ENCODE peak calls at places on chromosomes 5 and 9, in four cellular contexts. H, U, V and N are unnamed samples.
A peak's percentile ranks its signal among the peaks of the same experiment; 100 is the strongest.

GRCh38 chr9:36640982-36641381 is 68.3 kb downstream of the MELK start:
- DNase-seq in H (no peak), U (no peak), V (no peak), N (no peak)

GRCh38 chr5:137629646-137630045 is 106.2 kb downstream of the KLHL3 start:
- DNase-seq in H (no peak), U (peak; percentile 41), V (no peak), N (no peak)

GRCh38 chr9:29659014-29659413 is 2085.7 kb upstream of the C9orf72 start:
- DNase-seq in H (no peak), V (no peak), U (no peak), N (no peak)

GRCh38 chr5:108989761-108990392 is 242.2 kb downstream of the FER start:
- DNase-seq in H (no peak), V (no peak), U (no peak), N (no peak)

GRCh38 chr5:40838076-40838475 is 3.1 kb upstream of the RPL37 start:
- DNase-seq in U (no peak), H (no peak), V (no peak), N (no peak)

GRCh38 chr9:123318961-123319421 is 37.0 kb upstream of the CRB2 start:
- DNase-seq in V (no peak), H (no peak), U (no peak), N (no peak)

GRCh38 chr9:33137781-33138264 is 29.3 kb downstream of the B4GALT1 start:
- DNase-seq in H (peak; percentile 13), U (no peak), V (no peak), N (peak; percentile 55)

GRCh38 chr9:108184941-108185340 is 670.8 kb downstream of the ACTL7B start:
- DNase-seq in H (no peak), U (no peak), V (peak; percentile 75), N (no peak)

GRCh38 chr9:35705372-35705771 is 15.6 kb upstream of the TPM2 start:
- DNase-seq in H (no peak), U (no peak), V (no peak), N (no peak)

GRCh38 chr5:145178667-145179523 is 656.2 kb downstream of the PRELID2 start:
- DNase-seq in V (no peak), U (peak; percentile 0), H (no peak), N (no peak)

GRCh38 chr5:40436535-40437237 is 243.0 kb upstream of the PTGER4 start:
- DNase-seq in H (no peak), V (no peak), U (no peak), N (peak; percentile 62)

GRCh38 chr5:9596833-9597232 is 33.3 kb downstream of the TAS2R1 start:
- DNase-seq in U (no peak), H (no peak), V (no peak), N (no peak)

GRCh38 chr5:93055556-93055955 is 525.5 kb downstream of the NR2F1-AS1 start:
- DNase-seq in U (no peak), H (no peak), V (no peak), N (no peak)

GRCh38 chr5:141641634-141642278 is 5.0 kb downstream of the RELL2 start:
- DNase-seq in H (no peak), V (no peak), U (no peak), N (no peak)

GRCh38 chr9:129174724-129175514 is 3.1 kb downstream of the IER5L start:
- DNase-seq in H (peak; percentile 89), U (peak; percentile 57), V (no peak), N (no peak)

GRCh38 chr9:93132287-93132927 is 1.6 kb downstream of the NINJ1 start:
- DNase-seq in H (peak; percentile 77), V (peak; percentile 65), U (no peak), N (no peak)

GRCh38 chr5:107381189-107381856 is 289.4 kb downstream of the EFNA5 start:
- DNase-seq in V (peak; percentile 85), H (no peak), U (peak; percentile 45), N (no peak)

GRCh38 chr9:4738866-4739586 is 2.0 kb downstream of the AK3 start:
- DNase-seq in U (peak; percentile 72), V (no peak), H (no peak), N (no peak)

GRCh38 chr9:90803860-90804593 is 2.4 kb downstream of the SYK start:
- DNase-seq in H (no peak), V (no peak), U (no peak), N (no peak)

GRCh38 chr9:120933310-120934044 is 6.9 kb upstream of the TRAF1 start:
- DNase-seq in U (no peak), H (no peak), V (no peak), N (no peak)

GRCh38 chr5:157109744-157110143 is 900 bp upstream of the HAVCR2 start:
- DNase-seq in V (no peak), U (no peak), H (no peak), N (peak; percentile 3)

GRCh38 chr5:82107277-82107676 is 135.5 kb downstream of the ATG10 start:
- DNase-seq in H (no peak), V (no peak), U (no peak), N (no peak)

GRCh38 chr5:154189256-154189818 is 1.2 kb upstream of the GALNT10 start:
- DNase-seq in H (no peak), U (no peak), V (no peak), N (no peak)

GRCh38 chr5:69341520-69342161 is 9.0 kb upstream of the CCDC125 start:
- DNase-seq in U (no peak), H (no peak), V (no peak), N (no peak)

GRCh38 chr5:81657386-81657785 is 93.5 kb downstream of the SSBP2 start:
- DNase-seq in H (no peak), V (no peak), U (no peak), N (no peak)

GRCh38 chr9:109087795-109088194 is 32.0 kb downstream of the TMEM245 start:
- DNase-seq in V (no peak), H (no peak), U (no peak), N (no peak)

GRCh38 chr5:40495172-40495699 is 184.5 kb upstream of the PTGER4 start:
- DNase-seq in V (no peak), U (no peak), H (no peak), N (no peak)

GRCh38 chr9:134025606-134026541 is 593 bp downstream of the BRD3OS start:
- DNase-seq in H (peak; percentile 38), V (peak; percentile 62), U (peak; percentile 36), N (peak; percentile 51)

GRCh38 chr5:42995152-42995751 is 44.9 kb downstream of the ANXA2R start:
- DNase-seq in V (no peak), U (no peak), H (no peak), N (no peak)

GRCh38 chr5:61256474-61256873 is 75.6 kb upstream of the ZSWIM6 start:
- DNase-seq in U (no peak), V (no peak), H (peak; percentile 36), N (no peak)

GRCh38 chr5:111859533-111860270 is 102.7 kb upstream of the NREP start:
- DNase-seq in H (no peak), U (no peak), V (no peak), N (no peak)

GRCh38 chr5:74766348-74766886 is 500 bp downstream of the GFM2 start:
- DNase-seq in H (no peak), V (no peak), U (peak; percentile 19), N (no peak)

GRCh38 chr9:136012651-136013050 is 51.5 kb upstream of the UBAC1 start:
- DNase-seq in U (no peak), H (no peak), V (peak; percentile 38), N (no peak)

GRCh38 chr9:6711403-6711802 is 46.4 kb upstream of the KDM4C start:
- DNase-seq in H (no peak), U (no peak), V (no peak), N (no peak)

GRCh38 chr5:7904170-7904569 is 35.2 kb downstream of the MTRR start:
- DNase-seq in H (no peak), V (no peak), U (peak; percentile 5), N (no peak)

GRCh38 chr5:5436206-5436765 is 13.8 kb downstream of the ICE1 start:
- DNase-seq in H (no peak), U (no peak), V (no peak), N (no peak)

GRCh38 chr9:81613002-81613750 is 76.2 kb downstream of the TLE1 start:
- DNase-seq in V (no peak), H (peak; percentile 60), U (no peak), N (no peak)

GRCh38 chr9:88732128-88732527 is 197.2 kb downstream of the NXNL2 start:
- DNase-seq in V (no peak), U (no peak), H (peak; percentile 53), N (no peak)

DNA sequence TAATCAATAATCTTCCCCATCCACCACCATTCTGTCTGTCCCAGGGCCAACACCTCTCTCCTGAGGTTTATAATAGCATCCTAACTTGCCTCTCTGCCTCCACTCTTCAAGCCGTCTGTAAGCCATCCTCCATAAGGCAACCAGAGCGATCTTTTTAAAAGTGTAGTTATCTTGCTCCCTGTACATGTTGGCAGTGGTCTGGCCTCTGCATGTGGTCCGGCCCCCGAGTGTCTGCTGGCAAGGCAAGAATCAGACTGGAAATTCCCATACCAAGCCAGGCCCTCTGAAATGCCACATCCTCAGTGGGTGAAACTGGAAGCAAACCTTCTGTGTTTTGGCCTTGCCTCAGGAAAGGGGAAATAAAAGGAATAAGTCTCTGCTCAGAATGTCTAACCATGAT is 17.0 kb downstream of the TTLL11 start:
- DNase-seq in U (no peak), V (no peak), H (no peak), N (no peak)
- H3K4me1 ChIP-seq in U (peaks cover 5% of the 10 kb centered on the region), V (no peaks in the 10 kb centered on the region), H (peaks cover 82% of the 10 kb centered on the region), N (no peaks in the 10 kb centered on the region)

DNA sequence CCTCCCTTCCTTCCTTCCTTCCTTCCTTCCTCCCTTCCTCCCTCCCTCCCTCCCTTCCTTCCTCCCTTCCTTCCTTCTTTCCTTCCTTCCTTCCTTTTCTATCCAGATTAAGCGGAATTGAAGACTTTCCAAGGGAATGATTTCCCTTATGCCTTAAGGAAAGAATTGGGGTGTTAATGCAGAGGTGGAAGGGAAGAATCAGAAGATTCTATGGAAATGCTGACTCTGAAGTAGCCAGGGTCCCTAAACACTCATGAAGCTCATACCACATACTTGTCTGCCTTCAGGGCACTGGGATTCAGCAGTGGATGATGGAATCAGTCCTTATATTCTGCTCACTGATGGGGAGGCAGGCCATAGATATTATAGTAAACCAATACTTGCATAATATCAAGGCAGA is 48.2 kb downstream of the TNC start:
- DNase-seq in H (no peak), V (no peak), U (no peak), N (no peak)
- H3K27ac ChIP-seq in H (peak overlapping the region; percentile 38), V (no peak overlapping the region), U (no peak overlapping the region), N (no peak overlapping the region)

GRCh38 chr5:166561759-166562158 is 1729.7 kb upstream of the WWC1 start:
- DNase-seq in V (no peak), H (no peak), U (no peak), N (no peak)
- H3K4me1 ChIP-seq in V (peaks cover 8% of the 10 kb centered on the region), H (no peaks in the 10 kb centered on the region), U (no peaks in the 10 kb centered on the region), N (no peaks in the 10 kb centered on the region)

DNA sequence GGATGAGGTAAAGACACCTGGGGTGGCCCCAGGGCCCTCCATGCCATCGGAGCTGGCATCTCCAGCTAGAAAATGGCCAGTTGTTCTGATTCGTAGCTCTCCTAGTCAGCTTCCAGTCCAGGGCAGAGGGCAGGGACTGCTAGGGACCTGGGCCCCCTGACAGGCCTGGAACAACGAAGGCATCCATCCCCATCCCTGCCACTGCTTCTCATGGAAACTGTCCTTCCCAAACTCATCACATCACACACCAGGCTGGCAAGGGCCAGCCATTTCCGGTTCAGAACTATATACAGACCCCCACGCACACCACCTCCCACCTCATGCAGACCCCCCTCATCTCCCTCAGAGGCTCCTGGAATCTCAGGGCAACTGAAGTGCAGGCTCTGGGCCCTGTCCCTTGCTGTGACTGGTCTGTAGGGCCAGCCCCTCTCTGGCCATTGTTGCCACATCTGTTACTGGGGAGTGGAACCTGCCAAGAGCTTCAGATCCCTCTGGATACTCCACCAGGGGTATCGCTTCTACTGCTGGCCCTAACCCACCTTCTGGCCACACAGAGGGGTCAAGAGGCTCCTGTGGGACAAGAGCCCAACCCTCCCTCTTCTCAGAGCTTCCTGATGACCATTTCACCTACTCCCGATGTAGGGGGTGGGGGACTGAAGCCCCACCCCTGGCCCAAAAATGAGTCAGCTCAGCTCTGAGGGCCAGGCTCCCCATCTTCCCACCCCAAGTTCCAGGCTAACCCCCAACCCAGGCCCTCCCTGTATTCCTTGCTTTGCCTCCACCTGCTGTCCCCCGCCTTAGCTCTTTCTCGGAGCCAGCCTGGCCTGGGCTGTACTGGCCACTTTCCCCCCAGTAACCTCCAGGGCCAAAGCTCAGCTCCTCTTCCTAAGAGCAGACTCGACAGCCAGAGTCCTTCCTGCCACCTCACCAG is 1.2 kb upstream of the MZB1 start:
- DNase-seq in V (no peak), H (no peak), U (no peak), N (no peak)
- H3K27ac ChIP-seq in V (peak overlapping the region; percentile 60), H (no peak overlapping the region), U (no peak overlapping the region), N (no peak overlapping the region)